ENCODE peak calls at places on chromosomes 12 and 14, in eight cellular contexts. B is stimulated activated naive CD4-positive, alpha-beta T cell; C is WERI-Rb-1; K is heart right ventricle; Q is GM13976; Z is stimulated activated CD4-positive, alpha-beta T cell treated with anti-CD3 and anti-CD28 coated beads, Interleukin-4, amount 100 ng/mL, for 24 hours; Y is NCI-H1436; H is T47D. W is an unnamed sample.

GRCh38 chr12:95003921-95004272 is 400 bp upstream of the NDUFA12 start:
- DNase-seq in B (no peak), Z (no peak), Y (no peak), Q (no peak), H (no peak), K (no peak), C (no peak), W (no peak)

GRCh38 chr12:107322063-107322462 is 228.7 kb upstream of the CRY1 start:
- DNase-seq in B (peak), K (no peak), C (no peak), H (no peak), Z (peak), Y (no peak), Q (no peak), W (no peak)

GRCh38 chr12:67034110-67034879 is 234.9 kb upstream of the CAND1 start:
- DNase-seq in Q (no peak), C (no peak), Z (no peak), K (no peak), B (no peak), Y (no peak), H (no peak), W (no peak)

GRCh38 chr12:57456145-57456700 is 1.1 kb downstream of the INHBE start:
- DNase-seq in K (no peak), Y (peak), C (peak), B (peak), H (no peak), Q (peak), Z (peak), W (peak)

GRCh38 chr12:127928615-127929014 is 338.4 kb upstream of the TMEM132C start:
- DNase-seq in Y (no peak), Z (no peak), B (no peak), H (no peak), Q (no peak), K (no peak), C (no peak), W (no peak)

GRCh38 chr14:78363008-78363407 is 192.8 kb downstream of the NRXN3 start:
- DNase-seq in Z (no peak), Q (no peak), H (no peak), C (no peak), Y (no peak), B (no peak), K (no peak), W (no peak)

GRCh38 chr12:26293612-26294011 is 98.2 kb downstream of the SSPN start:
- DNase-seq in C (no peak), H (no peak), Q (no peak), Y (no peak), B (no peak), K (no peak), Z (no peak), W (no peak)

GRCh38 chr12:115044073-115044472 is 360.1 kb upstream of the TBX3 start:
- DNase-seq in Z (no peak), K (no peak), Y (no peak), B (no peak), Q (no peak), C (no peak), H (peak), W (no peak)

GRCh38 chr14:99136047-99136400 is 136.0 kb downstream of the BCL11B start:
- DNase-seq in Q (no peak), Z (no peak), Y (no peak), C (no peak), B (no peak), K (no peak), H (no peak), W (no peak)

GRCh38 chr14:99654235-99655000 is 9.5 kb downstream of the HHIPL1 start:
- DNase-seq in Q (no peak), Y (peak), C (peak), H (peak), Z (no peak), B (no peak), K (no peak), W (peak)

GRCh38 chr12:946212-946611 is 3.3 kb downstream of the RAD52 start:
- DNase-seq in H (no peak), C (no peak), Q (no peak), Y (no peak), K (no peak), Z (no peak), B (no peak), W (no peak)

GRCh38 chr12:32586390-32586789 is 92.7 kb upstream of the DNM1L start:
- DNase-seq in Y (no peak), B (no peak), Z (no peak), Q (no peak), C (no peak), K (no peak), H (no peak), W (no peak)

GRCh38 chr14:88919502-88919901 is 95.1 kb downstream of the TTC8 start:
- DNase-seq in Z (no peak), Y (no peak), Q (no peak), C (no peak), B (no peak), K (no peak), H (no peak), W (no peak)

GRCh38 chr12:2868986-2869385 is 8.0 kb downstream of the FOXM1 start:
- DNase-seq in Q (no peak), C (no peak), K (no peak), Y (no peak), B (no peak), H (no peak), Z (no peak), W (no peak)